ENCODE peak calls at places on chromosomes 3 and 15, in six cellular contexts. I is stomach, T is K562, R is esophagus muscularis mucosa, B is GM12878, J is H1. V is an unnamed sample.

GRCh38 chr3:37912052-37912733 is 50.5 kb downstream of the CTDSPL start:
- DNase-seq in B (no peak), I (no peak), R (no peak), T (peak; percentile 43), J (no peak), V (no peak)

GRCh38 chr3:123876858-123877257 is 7.3 kb downstream of the MYLK start:
- DNase-seq in J (no peak), R (no peak), T (no peak), B (no peak), I (no peak), V (no peak)

GRCh38 chr3:52779011-52779410 is 1.6 kb downstream of the ITIH1 start:
- DNase-seq in I (peak; percentile 17), T (no peak), B (no peak), J (no peak), R (no peak), V (no peak)

GRCh38 chr15:51093865-51094605 is 671 bp downstream of the TNFAIP8L3 start:
- DNase-seq in I (no peak), R (no peak), J (no peak), B (no peak), T (no peak), V (no peak)

GRCh38 chr3:60386311-60386710 is 864.9 kb downstream of the FHIT start:
- DNase-seq in B (no peak), R (no peak), T (no peak), I (no peak), J (no peak), V (no peak)

GRCh38 chr3:112568642-112569041 is 6.8 kb downstream of the SLC35A5 start:
- DNase-seq in J (no peak), I (no peak), R (no peak), T (no peak), B (no peak), V (no peak)

GRCh38 chr15:85277847-85278246 is 102.6 kb upstream of the AKAP13 start:
- DNase-seq in T (no peak), J (no peak), B (no peak), I (no peak), R (no peak), V (no peak)

GRCh38 chr3:127651516-127652172 is 21.1 kb upstream of the ABTB1 start:
- DNase-seq in B (no peak), J (no peak), I (no peak), R (no peak), T (no peak), V (no peak)

GRCh38 chr15:67124911-67125588 is 59.6 kb downstream of the SMAD3 start:
- DNase-seq in R (no peak), T (peak; percentile 51), I (no peak), B (no peak), J (no peak), V (no peak)

GRCh38 chr3:61808526-61808925 is 247.2 kb downstream of the PTPRG start:
- DNase-seq in I (no peak), J (no peak), R (no peak), B (no peak), T (no peak), V (no peak)

GRCh38 chr3:172929451-172929850 is 178.9 kb downstream of the ECT2 start:
- DNase-seq in I (no peak), B (no peak), J (no peak), R (no peak), T (no peak), V (no peak)

GRCh38 chr3:140216249-140216648 is 281.3 kb downstream of the CLSTN2 start:
- DNase-seq in I (no peak), B (no peak), T (peak; percentile 40), R (no peak), J (no peak), V (peak; percentile 3)

GRCh38 chr3:154225536-154225935 is 98.8 kb downstream of the DHX36 start:
- DNase-seq in R (no peak), B (no peak), I (no peak), T (no peak), J (no peak), V (no peak)
- TF ChIP-seq POLR2AphosphoS5 in R (no peak), B (no peak), I (no peak), T (no peak), J (no peak), V (no peak)

GRCh38 chr15:41969851-41970431 is 2.4 kb downstream of the EHD4 start:
- DNase-seq in B (peak; percentile 88), R (no peak), J (no peak), T (no peak), I (peak; percentile 25), V (no peak)

GRCh38 chr15:41971089-41971892 is 1.1 kb downstream of the EHD4 start:
- DNase-seq in R (no peak), I (peak; percentile 70), B (peak; percentile 89), J (no peak), T (peak; percentile 60), V (peak; percentile 53)

GRCh38 chr15:41971893-41972340 is 440 bp downstream of the EHD4 start:
- DNase-seq in I (peak; percentile 27), B (no peak), R (no peak), T (peak; percentile 56), J (no peak), V (no peak)

GRCh38 chr15:41970456-41970855 is 1.9 kb downstream of the EHD4 start:
- DNase-seq in B (no peak), R (no peak), T (no peak), J (no peak), I (peak; percentile 9), V (no peak)

DNA sequence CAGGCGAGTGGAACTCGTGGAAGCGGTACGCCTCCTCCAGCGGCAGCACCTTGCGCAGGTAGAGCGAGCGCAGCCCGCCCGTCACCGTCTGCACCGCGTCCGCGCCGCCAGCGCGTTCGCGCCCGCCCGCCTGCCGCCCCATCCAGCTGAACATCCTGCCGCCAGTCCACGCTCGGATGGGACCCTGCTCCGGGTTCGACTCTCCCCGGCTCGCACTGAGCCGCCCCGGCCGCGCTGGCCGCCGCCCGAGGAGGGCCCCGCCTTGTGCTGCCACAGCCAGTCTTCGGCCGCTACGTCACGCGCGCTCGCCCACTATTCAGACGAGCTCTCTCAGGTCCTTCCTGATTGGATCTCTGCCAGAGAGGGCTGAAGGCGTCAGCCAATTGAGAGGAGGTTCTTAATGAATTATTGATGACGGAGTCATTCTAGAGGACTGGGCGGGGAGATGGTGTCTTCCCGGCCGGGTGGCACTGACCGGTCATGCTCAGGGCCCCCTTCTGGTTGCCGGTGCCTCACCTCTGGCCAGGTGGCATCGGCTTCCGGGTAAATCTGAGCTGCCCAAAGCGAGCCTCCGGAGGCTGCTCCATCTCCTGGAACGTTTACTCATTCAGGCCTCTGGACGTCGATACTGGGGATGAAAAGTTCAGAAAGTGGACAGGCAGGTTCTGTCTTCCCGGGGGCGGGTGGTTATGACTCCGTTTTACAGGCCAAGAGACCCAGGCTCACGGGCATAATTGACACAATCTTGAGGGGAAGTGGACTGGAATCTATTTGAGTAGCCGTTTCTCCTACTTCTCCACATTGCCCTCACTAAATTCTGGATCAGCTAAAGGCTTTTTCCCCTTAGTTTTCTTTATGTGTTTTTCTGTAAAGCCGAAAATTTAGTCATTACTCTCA is at the start of gene EHD4:
- DNase-seq in J (peak; percentile 94), B (peak; percentile 92), I (peak; percentile 99), T (peak; percentile 98), R (peak; percentile 99), V (peak; percentile 89)
- TF ChIP-seq POLR2A in J (peak; percentile 93), B (peak; percentile 96), I (peak; percentile 82), T (peak; percentile 84), R (peak; percentile 69), V (peak; percentile 93)

GRCh38 chr15:90822204-90822955 is 46.0 kb upstream of the FURIN start:
- DNase-seq in J (no peak), B (no peak), I (no peak), R (no peak), T (no peak), V (no peak)
- TF ChIP-seq POLR2AphosphoS5 in J (no peak), B (no peak), I (no peak), R (no peak), T (no peak), V (no peak)

GRCh38 chr15:74610302-74610951 is 5.2 kb upstream of the CLK3 start:
- DNase-seq in B (no peak), I (no peak), R (no peak), T (peak; percentile 94), J (no peak), V (no peak)
- TF ChIP-seq POLR2A in B (no peak), I (no peak), R (no peak), T (no peak), J (no peak), V (no peak)

GRCh38 chr3:196184881-196185280 is 26.3 kb downstream of the ZDHHC19 start:
- DNase-seq in I (no peak), R (no peak), T (no peak), J (no peak), B (no peak), V (no peak)

GRCh38 chr3:196189608-196190347 is 21.4 kb downstream of the ZDHHC19 start:
- DNase-seq in B (no peak), J (no peak), I (no peak), T (no peak), R (no peak), V (no peak)

GRCh38 chr3:196181127-196181546 is 30.1 kb downstream of the ZDHHC19 start:
- DNase-seq in B (no peak), I (no peak), T (no peak), R (no peak), J (no peak), V (no peak)

GRCh38 chr3:196192036-196193001 is 18.9 kb downstream of the ZDHHC19 start:
- DNase-seq in R (no peak), B (peak; percentile 74), J (no peak), T (no peak), I (peak; percentile 72), V (no peak)

DNA sequence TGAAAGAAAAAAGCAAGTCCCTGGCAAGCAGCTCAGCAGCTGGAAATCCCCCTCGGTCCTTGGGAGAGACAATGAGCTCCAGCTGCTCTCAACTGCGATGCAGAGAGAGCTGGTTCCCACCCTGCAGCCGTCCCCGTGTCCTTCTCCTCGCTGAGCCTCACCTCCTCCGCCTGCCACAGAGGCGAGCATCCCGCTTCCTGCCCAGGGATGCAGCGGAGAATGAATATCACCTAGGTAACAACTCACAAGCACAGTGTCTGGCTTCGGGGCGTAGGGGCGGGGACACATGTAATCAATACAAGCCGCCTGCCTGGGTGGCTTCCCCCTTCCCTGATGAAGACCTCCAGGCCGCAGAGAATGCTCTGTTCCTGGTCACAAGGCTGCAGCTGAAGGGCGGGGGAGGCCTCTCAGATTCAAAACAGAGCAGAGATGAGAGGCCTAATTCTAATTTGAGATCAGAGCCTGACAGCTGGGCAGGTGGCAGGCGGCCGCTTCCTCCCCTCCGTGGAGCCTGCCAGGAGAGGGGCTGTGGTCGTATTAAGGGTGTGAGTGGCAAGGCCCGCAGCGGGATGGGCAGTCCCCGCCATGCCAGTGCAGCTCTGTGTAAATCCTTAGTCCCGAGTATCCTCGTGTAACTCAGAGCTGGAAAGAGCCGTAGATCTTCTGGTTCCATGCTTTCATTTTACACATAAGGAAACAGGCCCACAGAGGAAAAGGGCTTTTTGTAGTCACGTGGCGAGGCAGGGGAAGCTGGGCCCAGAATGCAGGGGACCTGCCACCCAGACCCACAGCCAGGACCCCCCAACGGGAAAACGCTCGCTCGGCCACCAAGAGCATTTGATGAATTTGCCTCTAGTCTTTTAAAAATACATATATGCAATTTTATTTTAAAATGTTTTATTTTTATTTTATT is 24.3 kb downstream of the ZDHHC19 start:
- DNase-seq in R (no peak), T (no peak), J (peak; percentile 56), B (peak; percentile 64), I (no peak), V (peak; percentile 61)
- TF ChIP-seq POLR2AphosphoS5 in R (no peak), T (no peak), J (no peak), B (peak; percentile 65), I (no peak), V (peak; percentile 16)